ENCODE peak calls at places on chromosomes 16 and 17, in six cellular contexts. C is stimulated activated CD8-positive, alpha-beta memory T cell treated with anti-CD3 and anti-CD28 coated beads, Interleukin-2, amount 100 ng/mL, for 48 hours; V is GM20000; W is occipital lobe; Z is stimulated activated CD4-positive, alpha-beta T cell treated with anti-CD3 and anti-CD28 coated beads, TNF-alpha, amount 100 ng/mL, for 1 hour; T is heart right ventricle. G is an unnamed sample.

GRCh38 chr16:85523602-85524364 is 89.3 kb upstream of the GSE1 start:
- DNase-seq in C (no peak), V (no peak), W (no peak), Z (no peak), T (peak), G (peak)

GRCh38 chr16:48539485-48540221 is 70.3 kb downstream of the N4BP1 start:
- DNase-seq in C (no peak), V (no peak), W (no peak), Z (no peak), T (no peak), G (peak)

GRCh38 chr17:50171371-50172071 is 5.7 kb downstream of the SGCA start:
- DNase-seq in C (no peak), V (no peak), W (no peak), Z (no peak), T (no peak), G (no peak)

GRCh38 chr17:72580321-72581127 is 459.7 kb downstream of the SOX9 start:
- DNase-seq in C (no peak), V (no peak), W (no peak), Z (no peak), T (no peak), G (no peak)

GRCh38 chr17:61237275-61237674 is 162.4 kb upstream of the TBX2 start:
- DNase-seq in C (no peak), V (no peak), W (no peak), Z (no peak), T (no peak), G (no peak)

GRCh38 chr16:67441289-67441753 is 10.4 kb downstream of the HSD11B2 start:
- DNase-seq in C (no peak), V (no peak), W (no peak), Z (no peak), T (peak), G (no peak)

GRCh38 chr17:75864448-75864871 is 9.3 kb upstream of the WBP2 start:
- DNase-seq in C (no peak), V (peak), W (no peak), Z (no peak), T (peak), G (peak)

GRCh38 chr16:3761375-3762079 is 44.2 kb upstream of the TRAP1 start:
- DNase-seq in C (no peak), V (no peak), W (no peak), Z (no peak), T (no peak), G (no peak)

GRCh38 chr17:57939797-57940196 is 15.4 kb downstream of the CUEDC1 start:
- DNase-seq in C (no peak), V (peak), W (no peak), Z (no peak), T (no peak), G (no peak)

GRCh38 chr17:41919165-41919817 is 540 bp upstream of the ACLY start:
- DNase-seq in C (no peak), V (no peak), W (peak), Z (no peak), T (no peak), G (peak)

GRCh38 chr16:10584956-10585561 is 4.7 kb upstream of the EMP2 start:
- DNase-seq in C (no peak), V (no peak), W (no peak), Z (no peak), T (no peak), G (no peak)

GRCh38 chr16:89343501-89344291 is 126.2 kb downstream of the ZNF778 start:
- DNase-seq in C (no peak), V (no peak), W (no peak), Z (no peak), T (no peak), G (peak)

GRCh38 chr17:10750210-10750609 is 20.4 kb upstream of the TMEM220 start:
- DNase-seq in C (no peak), V (no peak), W (no peak), Z (no peak), T (no peak), G (no peak)

GRCh38 chr17:62809656-62810055 is 1.5 kb upstream of the MARCHF10 start:
- DNase-seq in C (no peak), V (no peak), W (no peak), Z (no peak), T (no peak), G (no peak)

GRCh38 chr17:17751489-17751995 is 70.3 kb downstream of the RAI1 start:
- DNase-seq in C (no peak), V (no peak), W (no peak), Z (no peak), T (no peak), G (no peak)

GRCh38 chr17:82732118-82732743 is 3.2 kb upstream of the FN3K start:
- DNase-seq in C (no peak), V (no peak), W (no peak), Z (no peak), T (no peak), G (peak)

GRCh38 chr17:79947351-79948031 is 88.2 kb downstream of the TBC1D16 start:
- DNase-seq in C (no peak), V (no peak), W (no peak), Z (no peak), T (no peak), G (peak)

G was measured in H7.